ENCODE peak calls at places on chromosomes 7 and 10, in seven cellular contexts. J is neural progenitor cell, N is neuronal stem cell, U is HepG2, P is PC-3, R is GM23248, W is HCT116. A is an unnamed sample.

GRCh38 chr7:17009007-17009719 is 127.4 kb upstream of the AGR3 start:
- DNase-seq in R (peak; percentile 50), U (peak; percentile 18), N (no peak), W (peak; percentile 27), J (no peak), P (peak; percentile 64), A (no peak)

GRCh38 chr7:30162622-30163124 is 27.9 kb downstream of the MTURN start:
- DNase-seq in U (peak; percentile 84), R (peak; percentile 81), P (peak; percentile 72), J (peak; percentile 61), N (no peak), W (no peak), A (peak; percentile 79)

GRCh38 chr7:129199406-129199805 is 11.0 kb downstream of the SMO start:
- DNase-seq in U (no peak), P (no peak), W (no peak), J (no peak), R (no peak), N (no peak), A (no peak)

GRCh38 chr10:97119058-97119832 is 66.5 kb downstream of the SLIT1 start:
- DNase-seq in R (no peak), N (no peak), P (no peak), W (no peak), J (no peak), U (no peak), A (no peak)

GRCh38 chr7:34069676-34070075 is 164.3 kb downstream of the BMPER start:
- DNase-seq in J (no peak), U (peak; percentile 43), R (peak; percentile 29), N (no peak), P (peak; percentile 72), W (no peak), A (peak; percentile 59)

GRCh38 chr7:69967152-69967591 is 368.9 kb downstream of the AUTS2 start:
- DNase-seq in P (no peak), R (no peak), J (peak; percentile 44), N (no peak), U (no peak), W (no peak), A (no peak)

GRCh38 chr7:100677308-100678095 is 4.0 kb downstream of the GNB2 start:
- DNase-seq in N (no peak), R (no peak), W (no peak), J (no peak), P (no peak), U (no peak), A (no peak)

GRCh38 chr10:34535872-34536271 is 279.2 kb downstream of the PARD3 start:
- DNase-seq in W (no peak), P (no peak), N (no peak), R (no peak), U (no peak), J (no peak), A (no peak)

GRCh38 chr7:119175916-119176627 is 951.6 kb downstream of the ANKRD7 start:
- DNase-seq in W (peak; percentile 83), P (peak; percentile 79), R (peak; percentile 73), U (peak; percentile 67), N (peak; percentile 84), J (peak; percentile 94), A (peak; percentile 42)

GRCh38 chr7:26549281-26549943 is 257.8 kb downstream of the SNX10 start:
- DNase-seq in P (peak; percentile 98), U (no peak), N (no peak), R (no peak), W (no peak), J (no peak), A (peak; percentile 83)

GRCh38 chr10:125523347-125523746 is 159.6 kb downstream of the TEX36 start:
- DNase-seq in R (no peak), W (no peak), P (no peak), U (no peak), J (no peak), N (no peak), A (no peak)

GRCh38 chr10:91883549-91884542 is 25.4 kb downstream of the FGFBP3 start:
- DNase-seq in U (peak; percentile 8), P (no peak), W (no peak), R (peak; percentile 75), J (peak; percentile 81), N (peak; percentile 50), A (no peak)

GRCh38 chr7:110502893-110503465 is 587.9 kb upstream of the LRRN3 start:
- DNase-seq in P (peak; percentile 37), N (no peak), W (no peak), J (no peak), U (no peak), R (peak; percentile 34), A (peak; percentile 44)

GRCh38 chr10:104332243-104333036 is 5.8 kb downstream of the ITPRIP start:
- DNase-seq in W (no peak), U (no peak), J (no peak), N (no peak), R (no peak), P (no peak), A (no peak)

GRCh38 chr7:2480071-2480410 is 3.8 kb upstream of the GRIFIN start:
- DNase-seq in N (no peak), P (no peak), R (no peak), W (no peak), U (no peak), J (no peak), A (no peak)

GRCh38 chr7:85554294-85554877 is 367.5 kb upstream of the SEMA3D start:
- DNase-seq in N (peak; percentile 50), J (peak; percentile 77), R (peak; percentile 80), W (peak; percentile 37), P (peak; percentile 82), U (peak; percentile 59), A (peak; percentile 55)

DNA sequence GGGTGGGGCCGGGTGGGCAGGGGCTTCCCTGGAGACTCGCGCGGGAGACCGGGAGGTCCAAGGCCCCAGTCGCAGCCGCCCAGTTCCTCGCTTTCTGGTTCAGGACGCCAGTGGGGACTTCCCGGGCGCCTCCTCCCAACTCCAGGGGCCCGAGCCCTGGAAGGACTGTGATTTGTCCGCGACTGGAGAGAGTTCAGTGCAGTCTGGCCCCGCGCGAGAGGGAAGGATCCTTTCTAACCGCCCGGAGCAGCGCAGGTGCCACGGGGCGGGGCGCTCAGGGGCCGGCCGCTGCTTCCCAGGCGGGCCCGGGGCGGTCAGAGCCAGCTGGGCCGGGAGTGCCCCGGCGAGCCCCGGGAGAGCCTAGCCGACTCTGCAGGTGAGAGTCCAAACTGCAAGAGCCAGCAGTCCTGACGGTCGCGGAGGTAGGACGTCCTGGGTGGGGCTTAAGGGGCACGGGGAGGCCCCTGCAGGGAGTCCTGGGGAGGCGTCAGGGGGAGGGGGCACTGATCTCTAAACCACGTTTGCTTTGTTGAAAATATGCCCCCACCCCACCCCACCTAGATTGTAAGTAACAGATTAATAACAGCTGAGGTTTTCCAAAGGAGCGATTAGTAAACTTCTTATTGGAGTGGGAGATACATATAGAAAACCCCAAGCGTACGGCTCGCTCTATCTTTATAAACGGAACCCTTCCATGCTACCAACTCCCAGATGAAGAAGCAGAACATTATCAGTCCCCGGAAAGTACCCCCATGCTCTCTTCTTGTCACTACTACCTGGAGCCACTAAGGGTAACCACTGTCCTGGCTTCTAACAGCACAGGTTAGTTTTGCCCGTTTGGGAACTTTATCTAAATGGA is 8.2 kb downstream of the NKX2-3 start:
- DNase-seq in W (no peak), R (no peak), P (peak; percentile 47), U (no peak), N (no peak), J (peak; percentile 72), A (peak; percentile 33)
- H2AFZ ChIP-seq in W (no peak overlapping the region), R (no peak overlapping the region), P (peak overlapping the region; percentile 50), U (no peak overlapping the region), N (peak overlapping the region; percentile 76), J (no peak overlapping the region), A (peak overlapping the region; percentile 11)

GRCh38 chr7:114158275-114158674 is 239.5 kb upstream of the PPP1R3A start:
- DNase-seq in N (no peak), U (no peak), P (no peak), R (no peak), W (no peak), J (no peak), A (no peak)

GRCh38 chr7:114156178-114156577 is 237.4 kb upstream of the PPP1R3A start:
- DNase-seq in W (no peak), P (no peak), J (no peak), R (no peak), N (no peak), U (no peak), A (no peak)

GRCh38 chr7:114155766-114156110 is 236.9 kb upstream of the PPP1R3A start:
- DNase-seq in W (no peak), R (no peak), N (no peak), J (no peak), P (no peak), U (no peak), A (no peak)

GRCh38 chr7:114158854-114159253 is 240.0 kb upstream of the PPP1R3A start:
- DNase-seq in P (no peak), W (no peak), J (no peak), N (no peak), U (no peak), R (no peak), A (no peak)

DNA sequence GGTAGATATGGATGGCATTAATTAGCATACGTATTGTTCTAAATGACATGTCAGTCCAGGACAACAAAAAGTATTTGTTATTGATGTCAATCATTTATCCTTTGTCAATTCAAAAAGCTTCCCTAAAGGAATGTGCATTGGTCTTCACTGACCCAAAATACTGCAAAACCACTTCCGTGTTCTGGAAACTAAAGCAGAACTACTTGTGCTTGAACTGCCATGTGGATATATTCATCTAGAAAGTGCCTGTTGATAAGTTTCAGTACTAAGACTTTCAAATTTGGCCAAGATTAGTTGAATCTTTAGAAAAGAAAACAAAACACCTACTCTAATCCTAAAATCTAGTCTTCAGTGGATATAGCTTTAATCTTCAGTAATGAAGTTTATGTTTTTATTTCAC is 242.1 kb upstream of the PPP1R3A start:
- DNase-seq in W (no peak), N (no peak), J (no peak), U (no peak), P (no peak), R (no peak), A (no peak)
- H3K4me2 ChIP-seq in W (no peak overlapping the region), N (no peak overlapping the region), J (no peak overlapping the region), U (no peak overlapping the region), P (no peak overlapping the region), R (no peak overlapping the region), A (no peak overlapping the region)

DNA sequence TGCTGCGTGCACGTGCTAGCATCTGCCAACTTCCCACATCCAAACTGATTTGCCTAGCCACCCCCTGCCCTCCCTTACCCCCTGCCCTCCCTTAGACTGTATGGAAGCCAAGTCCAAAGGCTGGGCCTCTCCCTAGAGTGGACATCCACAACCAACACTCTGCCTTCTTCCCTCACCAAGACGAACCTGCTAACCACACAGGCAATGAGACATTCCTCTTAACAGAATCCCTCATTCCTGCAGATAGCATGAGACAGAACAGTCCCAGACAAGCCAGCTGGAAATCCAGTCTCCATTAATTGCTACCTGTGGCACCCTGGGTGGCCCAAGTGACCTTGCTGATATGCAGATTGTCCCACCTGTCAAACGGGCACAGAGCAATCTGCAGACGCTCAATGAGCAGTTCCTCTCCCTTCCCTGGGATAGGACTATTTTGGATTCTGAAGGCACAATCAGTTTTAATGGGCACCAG is 108.2 kb downstream of the C10orf90 start:
- DNase-seq in P (no peak), W (no peak), U (no peak), R (no peak), J (no peak), N (no peak), A (no peak)
- H3K9ac ChIP-seq in P (no peak overlapping the region), W (no peak overlapping the region), U (no peak overlapping the region), R (no peak overlapping the region), J (no peak overlapping the region), N (no peak overlapping the region), A (no peak overlapping the region)

DNA sequence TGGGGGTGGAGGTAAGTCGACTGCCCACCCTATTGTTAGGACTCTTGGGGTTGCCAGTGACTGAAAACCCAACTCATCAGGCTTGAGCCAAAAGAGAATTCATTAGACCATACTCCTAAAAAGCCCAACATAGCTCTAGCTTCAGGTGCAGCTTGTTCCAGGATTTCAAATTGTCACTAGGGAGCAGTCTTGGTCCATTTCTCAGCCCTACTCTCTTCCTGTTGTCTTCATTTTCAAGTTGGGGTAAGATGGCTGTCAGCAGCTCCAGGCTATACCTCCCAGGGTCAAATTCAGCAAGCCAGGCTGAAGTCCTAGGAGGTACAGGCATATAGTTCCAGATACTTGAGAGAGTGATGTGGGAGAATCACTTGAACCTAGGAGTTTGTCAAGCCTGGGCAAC is 14.9 kb upstream of the COL13A1 start:
- DNase-seq in J (peak; percentile 23), W (no peak), R (peak; percentile 67), U (no peak), P (peak; percentile 82), N (no peak), A (peak; percentile 35)
- H2AFZ ChIP-seq in J (no peak overlapping the region), W (no peak overlapping the region), R (peak overlapping the region; percentile 63), U (no peak overlapping the region), P (peak overlapping the region; percentile 36), N (no peak overlapping the region), A (peak overlapping the region; percentile 34)